ENCODE peak calls at places on chromosomes 4 and X, in ten cellular contexts. I is WTC11, B is HFF-Myc, Z is ovary, J is OCI-LY7, E is stomach, R is hepatocyte, C is HFFc6, O is Peyer's patch, V is cardiac fibroblast. G is an unnamed sample.

GRCh38 chr4:10526431-10527222 is 69.4 kb upstream of the ZNF518B start:
- DNase-seq in I (peak), B (no peak), C (no peak), R (no peak), J (no peak), E (no peak), Z (no peak), V (peak), O (no peak), G (no peak)

GRCh38 chr4:8618421-8618820 is 25.9 kb downstream of the CPZ start:
- DNase-seq in R (no peak), O (no peak), E (no peak), Z (peak), J (no peak), V (no peak), C (no peak), B (no peak), I (no peak), G (no peak)

GRCh38 chr4:75889537-75890199 is 12.6 kb downstream of the PPEF2 start:
- DNase-seq in B (no peak), Z (no peak), R (no peak), J (no peak), E (no peak), C (no peak), O (no peak), V (no peak), I (no peak), G (no peak)

GRCh38 chr4:165336743-165337142 is 9.3 kb downstream of the MSMO1 start:
- DNase-seq in O (no peak), Z (no peak), B (no peak), V (no peak), C (no peak), J (no peak), R (no peak), I (no peak), E (no peak), G (no peak)

GRCh38 chr4:96145671-96146070 is 305.8 kb downstream of the PDHA2 start:
- DNase-seq in R (no peak), B (no peak), Z (no peak), O (no peak), E (no peak), J (no peak), V (peak), I (no peak), C (no peak), G (no peak)

GRCh38 chr4:156734965-156735895 is 236.4 kb downstream of the PDGFC start:
- DNase-seq in B (no peak), I (no peak), O (no peak), V (peak), E (no peak), J (no peak), R (no peak), C (peak), Z (no peak), G (no peak)

GRCh38 chrX:132413459-132413858 is 75.4 kb downstream of the MBNL3 start:
- DNase-seq in Z (no peak), I (peak), E (no peak), V (no peak), B (no peak), R (peak), J (no peak), O (no peak), C (no peak), G (no peak)

GRCh38 chrX:69297521-69297920 is 132.3 kb upstream of the PJA1 start:
- DNase-seq in I (no peak), E (no peak), Z (no peak), V (no peak), B (no peak), R (no peak), C (no peak), J (no peak), O (no peak), G (no peak)

GRCh38 chr4:128711361-128711760 is 98.1 kb upstream of the JADE1 start:
- DNase-seq in B (no peak), C (no peak), Z (peak), R (no peak), I (no peak), V (peak), J (no peak), E (no peak), O (no peak), G (no peak)

GRCh38 chr4:78706302-78706701 is 69.8 kb upstream of the BMP2K start:
- DNase-seq in J (no peak), Z (no peak), B (no peak), R (peak), V (no peak), I (no peak), O (no peak), E (no peak), C (no peak), G (no peak)

GRCh38 chrX:45517090-45517973 is 316.7 kb upstream of the DIPK2B start:
- DNase-seq in E (no peak), Z (no peak), B (no peak), I (no peak), R (no peak), C (peak), V (peak), J (no peak), O (no peak), G (no peak)

GRCh38 chrX:139167282-139167681 is 363.3 kb upstream of the F9 start:
- DNase-seq in V (no peak), I (no peak), R (no peak), B (no peak), Z (no peak), C (no peak), E (no peak), O (no peak), J (no peak), G (no peak)

GRCh38 chr4:768995-769394 is 56.9 kb downstream of the CPLX1 start:
- DNase-seq in B (no peak), V (no peak), C (no peak), O (no peak), Z (no peak), E (no peak), R (no peak), J (no peak), I (no peak), G (no peak)

GRCh38 chr4:140673729-140674128 is 82.5 kb downstream of the TBC1D9 start:
- DNase-seq in V (no peak), E (no peak), C (no peak), O (no peak), J (no peak), R (peak), B (peak), I (no peak), Z (no peak), G (no peak)

GRCh38 chr4:173151496-173151895 is 17.1 kb upstream of the GALNT7 start:
- DNase-seq in V (no peak), R (no peak), I (no peak), B (no peak), O (no peak), E (no peak), J (no peak), Z (no peak), C (no peak), G (no peak)

GRCh38 chr4:173424899-173425805 is 26.2 kb upstream of the SCRG1 start:
- DNase-seq in O (no peak), C (peak), B (no peak), V (peak), R (no peak), E (no peak), Z (no peak), I (no peak), J (no peak), G (no peak)

GRCh38 chr4:93184093-93184492 is 644.5 kb upstream of the ATOH1 start:
- DNase-seq in I (no peak), C (no peak), E (no peak), R (peak), V (no peak), B (no peak), J (no peak), Z (no peak), O (no peak), G (no peak)

GRCh38 chr4:815464-816146 is 10.3 kb downstream of the CPLX1 start:
- DNase-seq in C (no peak), O (peak), B (no peak), E (no peak), J (peak), I (no peak), Z (no peak), V (no peak), R (peak), G (no peak)

GRCh38 chr4:74793757-74794340 is 474 bp downstream of the BTC start:
- DNase-seq in C (no peak), O (peak), B (no peak), I (peak), E (peak), J (no peak), R (peak), V (peak), Z (peak), G (no peak)

GRCh38 chr4:125123710-125124109 is 191.0 kb upstream of the FAT4 start:
- DNase-seq in V (no peak), E (no peak), J (no peak), Z (no peak), C (peak), I (no peak), R (no peak), B (no peak), O (no peak), G (no peak)

GRCh38 chr4:87235020-87235671 is 14.7 kb upstream of the KLHL8 start:
- DNase-seq in E (no peak), B (no peak), C (peak), V (peak), R (no peak), O (no peak), J (no peak), Z (no peak), I (no peak), G (no peak)

GRCh38 chrX:41722816-41723215 is 1.2 kb upstream of the GPR82 start:
- DNase-seq in C (no peak), Z (no peak), O (no peak), V (peak), E (no peak), R (no peak), I (no peak), J (no peak), B (no peak), G (no peak)

GRCh38 chr4:21184788-21185187 is 484.5 kb downstream of the PACRGL start:
- DNase-seq in R (no peak), C (no peak), O (no peak), Z (no peak), J (no peak), B (no peak), E (no peak), I (no peak), V (no peak), G (no peak)

GRCh38 chrX:10174810-10175209 is 18.0 kb downstream of the CLCN4 start:
- DNase-seq in V (no peak), J (no peak), Z (no peak), I (no peak), E (no peak), O (no peak), R (no peak), B (no peak), C (no peak), G (no peak)

GRCh38 chrX:645024-645376 is 14.4 kb downstream of the SHOX start:
- DNase-seq in E (no peak), I (no peak), Z (no peak), O (peak), R (peak), J (no peak), V (no peak), B (no peak), C (no peak), G (no peak)

GRCh38 chr4:132572210-132572609 is 576.9 kb upstream of the PCDH10 start:
- DNase-seq in O (no peak), I (no peak), J (no peak), Z (no peak), C (peak), R (peak), E (no peak), V (peak), B (no peak), G (no peak)

DNA sequence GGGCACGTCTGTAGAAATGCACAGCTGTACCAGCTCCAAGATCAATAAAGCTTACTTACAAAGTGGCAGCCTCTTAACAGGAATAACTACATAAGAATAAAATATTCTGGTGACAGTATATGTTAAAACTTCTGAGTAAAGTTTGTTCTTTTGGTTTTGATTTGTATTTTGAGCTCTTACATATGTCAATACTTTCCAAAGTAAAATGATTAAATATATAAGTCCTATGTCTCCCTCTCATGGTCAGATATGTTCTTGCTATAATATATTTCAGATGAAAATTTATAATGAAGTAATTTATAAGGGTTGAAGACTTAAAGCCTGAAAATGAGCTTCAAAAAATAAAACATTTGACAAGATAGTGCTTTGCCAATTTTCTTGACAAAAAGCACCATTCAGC is 254.4 kb downstream of the NPFFR2 start:
- DNase-seq in C (peak), I (no peak), E (no peak), V (peak), B (no peak), Z (no peak), J (no peak), O (no peak), R (peak), G (no peak)
- TF ChIP-seq CTCF in C (peak), I (no peak), E (no peak), V (peak), B (no peak), Z (no peak), J (peak), O (no peak), R (peak), G (no peak)

DNA sequence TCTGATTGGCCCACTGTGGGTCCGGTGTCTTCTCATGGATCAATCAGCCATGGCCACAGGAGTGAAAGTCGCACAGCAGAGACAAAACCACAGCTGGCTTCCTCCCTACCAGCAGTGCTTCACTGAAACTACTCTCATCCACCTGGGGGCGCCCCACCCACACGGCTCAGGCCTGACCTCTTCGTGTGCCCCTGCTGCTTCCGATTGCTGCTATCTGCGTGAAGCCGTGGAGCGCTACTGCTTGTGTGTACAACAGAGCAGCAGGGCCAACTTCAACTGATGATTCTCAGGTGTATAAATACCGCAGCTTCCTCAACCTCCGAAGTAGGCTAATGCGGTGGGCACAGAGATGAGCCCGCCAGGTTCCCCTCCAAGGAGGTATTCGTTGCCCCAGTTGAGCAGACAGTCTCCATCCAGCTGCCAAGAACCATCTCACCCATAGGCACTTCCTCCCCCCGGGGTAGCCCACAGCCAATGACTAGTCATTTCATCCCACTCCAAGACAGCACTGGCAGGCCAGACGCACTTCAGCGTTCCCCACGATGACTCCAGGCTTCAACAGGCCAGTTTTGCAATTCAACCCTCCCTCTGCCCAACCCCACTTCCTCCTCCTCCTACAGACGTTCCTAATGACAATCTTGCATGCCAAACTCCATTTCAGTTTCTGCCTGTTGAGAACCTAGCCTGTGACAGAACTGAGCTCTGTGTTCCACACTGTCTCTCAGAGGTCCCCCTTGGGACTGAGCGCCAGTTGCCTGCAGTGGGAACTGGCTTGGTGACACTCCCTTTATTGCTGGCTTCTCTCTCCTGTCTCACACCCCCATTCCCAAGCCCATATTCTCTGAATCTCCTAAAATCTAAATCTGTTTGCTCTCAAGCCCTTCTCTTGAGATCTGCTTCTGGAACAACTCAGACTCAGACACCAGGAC is 41.3 kb upstream of the ATP6AP2 start:
- DNase-seq in E (no peak), J (peak), I (peak), C (peak), V (peak), B (no peak), O (no peak), R (peak), Z (no peak), G (peak)
- TF ChIP-seq CTCF in E (no peak), J (peak), I (no peak), C (peak), V (no peak), B (peak), O (peak), R (peak), Z (no peak), G (peak)

GRCh38 chrX:46712733-46713132 is 46.2 kb downstream of the SLC9A7 start:
- DNase-seq in R (no peak), O (no peak), Z (no peak), E (no peak), C (no peak), V (no peak), I (no peak), J (peak), B (no peak), G (no peak)
- TF ChIP-seq CTCF in R (no peak), O (no peak), Z (no peak), E (no peak), C (no peak), V (no peak), I (no peak), J (no peak), B (no peak), G (no peak)

DNA sequence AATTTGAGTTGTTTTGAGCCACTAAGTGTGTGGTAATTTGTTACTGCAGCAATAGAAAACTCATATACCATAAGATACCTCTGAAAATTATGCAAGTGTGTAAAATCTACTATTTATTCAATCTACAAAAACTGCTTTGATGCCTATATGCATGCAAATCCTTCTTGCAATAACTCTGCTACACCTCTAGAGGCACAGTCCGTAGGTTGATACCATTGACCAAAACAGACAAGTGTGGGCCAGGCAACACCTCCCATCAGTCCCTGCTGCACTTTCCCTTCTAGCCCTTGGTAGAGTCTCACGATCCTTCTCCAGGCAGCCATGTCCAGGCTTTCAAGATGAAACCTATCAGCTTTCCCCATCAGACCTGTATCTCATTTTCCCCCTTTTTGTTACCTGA is 48.8 kb upstream of the FAM9A start:
- DNase-seq in I (no peak), V (no peak), C (no peak), J (no peak), O (no peak), Z (no peak), E (no peak), R (no peak), B (no peak), G (no peak)
- TF ChIP-seq CTCF in I (no peak), V (no peak), C (peak), J (peak), O (no peak), Z (no peak), E (no peak), R (peak), B (peak), G (no peak)

DNA sequence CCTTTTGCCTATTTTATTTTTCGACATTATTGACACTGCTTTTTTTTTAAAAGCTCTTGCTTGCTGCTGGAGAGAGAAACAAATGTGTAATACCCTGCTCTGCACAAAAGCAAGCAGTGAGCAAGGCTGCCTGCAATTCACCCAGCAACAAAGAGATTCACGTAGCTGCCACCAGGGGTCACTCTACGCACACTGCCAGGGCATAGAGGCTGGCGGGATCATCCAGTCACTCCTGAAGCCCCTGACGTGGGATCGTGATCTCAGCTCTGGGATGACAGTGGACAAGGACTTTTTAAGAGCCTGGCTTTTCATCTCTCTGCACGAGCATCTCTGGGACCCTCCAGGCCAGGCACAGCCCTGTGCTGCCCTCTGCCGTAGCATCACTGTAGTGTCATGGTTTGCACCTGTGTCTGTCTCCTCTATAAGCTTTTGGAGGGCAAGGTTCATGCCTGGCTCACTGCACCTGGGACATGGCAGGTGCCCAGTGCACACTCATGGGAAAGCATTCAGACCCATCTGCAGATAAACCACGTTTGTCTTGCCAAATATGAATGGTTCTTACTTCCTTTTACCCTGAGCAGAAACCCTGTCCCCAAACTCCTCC is 19.8 kb downstream of the C4orf50 start:
- DNase-seq in R (peak), C (peak), E (peak), B (peak), I (peak), Z (peak), V (peak), J (peak), O (peak), G (peak)
- TF ChIP-seq CTCF in R (peak), C (peak), E (peak), B (peak), I (peak), Z (peak), V (peak), J (peak), O (peak), G (peak)

GRCh38 chr4:47577779-47578553 is 92.9 kb downstream of the ATP10D start:
- DNase-seq in E (no peak), B (peak), Z (no peak), I (no peak), V (peak), R (no peak), C (peak), O (no peak), J (no peak), G (no peak)
- TF ChIP-seq CTCF in E (no peak), B (no peak), Z (no peak), I (no peak), V (no peak), R (no peak), C (no peak), O (no peak), J (no peak), G (no peak)

GRCh38 chr4:80412322-80412721 is 76.8 kb downstream of the CFAP299 start:
- DNase-seq in Z (no peak), R (no peak), J (no peak), O (no peak), I (no peak), E (no peak), B (no peak), V (no peak), C (no peak), G (no peak)

GRCh38 chr4:80413096-80413495 is 77.6 kb downstream of the CFAP299 start:
- DNase-seq in J (no peak), O (no peak), I (no peak), Z (no peak), C (no peak), R (peak), B (no peak), V (no peak), E (no peak), G (no peak)

GRCh38 chr4:80419946-80420345 is 84.4 kb downstream of the CFAP299 start:
- DNase-seq in B (no peak), J (no peak), C (no peak), O (no peak), R (no peak), V (no peak), E (no peak), I (no peak), Z (no peak), G (no peak)

GRCh38 chr4:80420638-80421037 is 85.1 kb downstream of the CFAP299 start:
- DNase-seq in R (no peak), C (no peak), O (no peak), Z (no peak), I (no peak), V (no peak), E (no peak), B (no peak), J (no peak), G (no peak)

GRCh38 chr4:80417019-80417418 is 81.5 kb downstream of the CFAP299 start:
- DNase-seq in E (no peak), V (no peak), C (no peak), Z (no peak), J (no peak), I (no peak), O (no peak), R (no peak), B (no peak), G (no peak)
- TF ChIP-seq CTCF in E (no peak), V (no peak), C (no peak), Z (no peak), J (no peak), I (no peak), O (no peak), R (no peak), B (no peak), G (no peak)

DNA sequence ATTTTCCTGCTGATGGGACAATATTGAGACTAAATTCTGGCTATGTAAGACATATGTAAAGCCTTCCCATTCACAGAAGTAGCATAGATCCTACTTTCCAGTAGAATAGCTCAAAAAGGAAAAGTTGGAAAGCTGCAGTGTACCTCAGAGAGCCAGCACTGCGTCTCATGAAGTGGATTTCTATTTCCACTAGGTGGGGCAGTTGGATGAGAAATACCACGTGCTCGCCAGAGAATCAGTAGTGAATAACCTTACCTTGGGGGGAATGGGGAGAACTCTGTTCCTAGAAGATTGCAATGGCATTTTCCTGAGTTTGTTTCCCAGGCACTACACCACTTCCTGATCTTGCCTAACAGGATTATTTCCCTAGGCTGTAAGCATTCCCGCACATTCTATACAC is 907.1 kb downstream of the FSTL5 start:
- DNase-seq in E (no peak), O (no peak), I (no peak), C (no peak), J (no peak), V (no peak), Z (no peak), B (no peak), R (peak), G (no peak)
- TF ChIP-seq CTCF in E (no peak), O (no peak), I (no peak), C (no peak), J (peak), V (no peak), Z (no peak), B (peak), R (peak), G (no peak)